ENCODE peak calls at places on chromosomes 16 and 17, in nine cellular contexts. One of them, this sample, is unnamed. For H3K4me1, the result is how much of the 10 kb centered on the place peaks cover.

GRCh38 chr16:19307587-19308241 is 22.2 kb downstream of the CLEC19A start:
- DNase-seq in left lung: no peak
- DNase-seq in tibial artery: no peak
- DNase-seq in psoas muscle: no peak
- DNase-seq in body of pancreas: no peak
- DNase-seq in heart left ventricle: no peak
- DNase-seq in IMR-90: no peak
- DNase-seq in colonic mucosa: no peak
- DNase-seq in adrenal gland: no peak
- DNase-seq in this sample: no peak

GRCh38 chr17:18963126-18964017 is 11.4 kb downstream of the SLC5A10 start:
- DNase-seq in left lung: peak
- DNase-seq in tibial artery: peak
- DNase-seq in psoas muscle: no peak
- DNase-seq in body of pancreas: no peak
- DNase-seq in heart left ventricle: peak
- DNase-seq in IMR-90: peak
- DNase-seq in colonic mucosa: peak
- DNase-seq in adrenal gland: no peak
- DNase-seq in this sample: no peak

GRCh38 chr17:4706121-4706520 is 2.2 kb upstream of the PELP1 start:
- DNase-seq in left lung: no peak
- DNase-seq in tibial artery: no peak
- DNase-seq in psoas muscle: no peak
- DNase-seq in body of pancreas: no peak
- DNase-seq in heart left ventricle: no peak
- DNase-seq in IMR-90: peak
- DNase-seq in colonic mucosa: no peak
- DNase-seq in adrenal gland: no peak
- DNase-seq in this sample: no peak

GRCh38 chr16:88570691-88571092 is 489 bp downstream of the ZC3H18 start:
- DNase-seq in left lung: no peak
- DNase-seq in tibial artery: no peak
- DNase-seq in psoas muscle: no peak
- DNase-seq in body of pancreas: peak
- DNase-seq in heart left ventricle: peak
- DNase-seq in IMR-90: no peak
- DNase-seq in colonic mucosa: peak
- DNase-seq in adrenal gland: no peak
- DNase-seq in this sample: no peak

GRCh38 chr17:42394838-42395237 is 6.6 kb upstream of the STAT3 start:
- DNase-seq in left lung: no peak
- DNase-seq in tibial artery: no peak
- DNase-seq in psoas muscle: no peak
- DNase-seq in body of pancreas: no peak
- DNase-seq in heart left ventricle: no peak
- DNase-seq in IMR-90: no peak
- DNase-seq in colonic mucosa: no peak
- DNase-seq in adrenal gland: no peak
- DNase-seq in this sample: no peak

GRCh38 chr17:28272166-28272565 is 46.8 kb upstream of the TMEM97 start:
- DNase-seq in left lung: no peak
- DNase-seq in tibial artery: no peak
- DNase-seq in psoas muscle: no peak
- DNase-seq in body of pancreas: no peak
- DNase-seq in heart left ventricle: no peak
- DNase-seq in IMR-90: peak
- DNase-seq in colonic mucosa: no peak
- DNase-seq in adrenal gland: no peak
- DNase-seq in this sample: no peak

GRCh38 chr17:68182940-68183551 is 64.8 kb upstream of the AMZ2 start:
- DNase-seq in left lung: no peak
- DNase-seq in tibial artery: no peak
- DNase-seq in psoas muscle: no peak
- DNase-seq in body of pancreas: no peak
- DNase-seq in heart left ventricle: no peak
- DNase-seq in IMR-90: no peak
- DNase-seq in colonic mucosa: no peak
- DNase-seq in adrenal gland: no peak
- DNase-seq in this sample: no peak

GRCh38 chr17:73311781-73312641 is at the start of gene CDC42EP4:
- DNase-seq in left lung: peak
- DNase-seq in tibial artery: peak
- DNase-seq in psoas muscle: peak
- DNase-seq in body of pancreas: peak
- DNase-seq in heart left ventricle: peak
- DNase-seq in IMR-90: peak
- DNase-seq in colonic mucosa: peak
- DNase-seq in adrenal gland: peak
- DNase-seq in this sample: peak

GRCh38 chr17:14458724-14459123 is 157.8 kb downstream of the HS3ST3B1 start:
- DNase-seq in left lung: no peak
- DNase-seq in tibial artery: no peak
- DNase-seq in psoas muscle: no peak
- DNase-seq in body of pancreas: no peak
- DNase-seq in heart left ventricle: no peak
- DNase-seq in IMR-90: no peak
- DNase-seq in colonic mucosa: no peak
- DNase-seq in adrenal gland: no peak
- DNase-seq in this sample: no peak
- H3K4me1 ChIP-seq in left lung: under half
- H3K4me1 ChIP-seq in tibial artery: under half
- H3K4me1 ChIP-seq in psoas muscle: under half
- H3K4me1 ChIP-seq in body of pancreas: under half
- H3K4me1 ChIP-seq in heart left ventricle: under half
- H3K4me1 ChIP-seq in IMR-90: under half
- H3K4me1 ChIP-seq in colonic mucosa: under half
- H3K4me1 ChIP-seq in adrenal gland: under half
- H3K4me1 ChIP-seq in this sample: under half

GRCh38 chr16:69396187-69397061 is 10.6 kb upstream of the TERF2 start:
- DNase-seq in left lung: no peak
- DNase-seq in tibial artery: peak
- DNase-seq in psoas muscle: peak
- DNase-seq in body of pancreas: peak
- DNase-seq in heart left ventricle: no peak
- DNase-seq in IMR-90: peak
- DNase-seq in colonic mucosa: peak
- DNase-seq in adrenal gland: peak
- DNase-seq in this sample: peak
- H3K4me3 ChIP-seq in left lung: no peak
- H3K4me3 ChIP-seq in tibial artery: no peak
- H3K4me3 ChIP-seq in psoas muscle: peak
- H3K4me3 ChIP-seq in body of pancreas: no peak
- H3K4me3 ChIP-seq in heart left ventricle: no peak
- H3K4me3 ChIP-seq in IMR-90: peak
- H3K4me3 ChIP-seq in colonic mucosa: no peak
- H3K4me3 ChIP-seq in adrenal gland: no peak
- H3K4me3 ChIP-seq in this sample: no peak

DNA sequence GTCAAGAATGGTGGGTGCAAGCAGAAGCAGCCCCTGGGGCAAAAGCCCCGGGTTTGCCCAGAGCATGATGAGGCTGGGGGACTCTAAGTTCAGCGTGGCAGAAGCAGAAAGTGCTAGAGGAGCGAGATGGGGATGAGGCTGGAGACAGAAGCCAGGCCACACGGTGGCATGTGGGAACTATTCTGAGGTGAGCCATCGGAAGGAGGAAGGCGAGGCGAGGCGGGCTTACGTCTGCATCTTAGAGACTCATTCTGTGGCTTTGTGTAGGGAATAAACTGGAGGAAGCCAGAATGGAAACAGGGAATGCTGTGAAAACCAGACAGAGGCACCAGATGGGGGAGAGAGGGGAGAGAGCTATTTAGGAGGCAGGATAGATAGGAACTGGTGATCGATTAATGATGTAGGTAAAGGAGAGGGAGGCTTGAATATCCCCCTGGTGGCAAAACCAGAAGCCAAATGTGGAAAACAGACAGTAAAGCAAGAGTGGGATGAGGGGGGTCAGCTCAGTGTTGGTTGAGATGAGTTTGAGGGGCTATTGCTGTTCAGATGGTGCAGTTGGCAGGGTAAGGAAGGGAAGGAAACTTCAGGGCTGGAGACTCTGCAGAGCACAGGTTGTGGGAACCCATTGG is 3.1 kb upstream of the TNFSF13 start:
- DNase-seq in left lung: no peak
- DNase-seq in tibial artery: no peak
- DNase-seq in psoas muscle: no peak
- DNase-seq in body of pancreas: no peak
- DNase-seq in heart left ventricle: no peak
- DNase-seq in IMR-90: no peak
- DNase-seq in colonic mucosa: peak
- DNase-seq in adrenal gland: no peak
- DNase-seq in this sample: no peak
- TF ChIP-seq CTCF in left lung: no peak
- TF ChIP-seq CTCF in tibial artery: no peak
- TF ChIP-seq CTCF in psoas muscle: no peak
- TF ChIP-seq CTCF in body of pancreas: no peak
- TF ChIP-seq CTCF in heart left ventricle: no peak
- TF ChIP-seq CTCF in IMR-90: peak
- TF ChIP-seq CTCF in colonic mucosa: no peak
- TF ChIP-seq CTCF in adrenal gland: no peak
- TF ChIP-seq CTCF in this sample: no peak

GRCh38 chr17:61205931-61206330 is 193.7 kb upstream of the TBX2 start:
- DNase-seq in left lung: no peak
- DNase-seq in tibial artery: no peak
- DNase-seq in psoas muscle: no peak
- DNase-seq in body of pancreas: no peak
- DNase-seq in heart left ventricle: no peak
- DNase-seq in IMR-90: peak
- DNase-seq in colonic mucosa: no peak
- DNase-seq in adrenal gland: no peak
- DNase-seq in this sample: no peak

GRCh38 chr17:61205406-61205805 is 194.2 kb upstream of the TBX2 start:
- DNase-seq in left lung: no peak
- DNase-seq in tibial artery: no peak
- DNase-seq in psoas muscle: no peak
- DNase-seq in body of pancreas: no peak
- DNase-seq in heart left ventricle: no peak
- DNase-seq in IMR-90: no peak
- DNase-seq in colonic mucosa: no peak
- DNase-seq in adrenal gland: no peak
- DNase-seq in this sample: no peak

GRCh38 chr17:61209099-61209439 is 190.6 kb upstream of the TBX2 start:
- DNase-seq in left lung: no peak
- DNase-seq in tibial artery: no peak
- DNase-seq in psoas muscle: no peak
- DNase-seq in body of pancreas: no peak
- DNase-seq in heart left ventricle: no peak
- DNase-seq in IMR-90: no peak
- DNase-seq in colonic mucosa: no peak
- DNase-seq in adrenal gland: no peak
- DNase-seq in this sample: no peak

GRCh38 chr17:61208301-61209098 is 191.1 kb upstream of the TBX2 start:
- DNase-seq in left lung: no peak
- DNase-seq in tibial artery: no peak
- DNase-seq in psoas muscle: no peak
- DNase-seq in body of pancreas: no peak
- DNase-seq in heart left ventricle: no peak
- DNase-seq in IMR-90: peak
- DNase-seq in colonic mucosa: no peak
- DNase-seq in adrenal gland: no peak
- DNase-seq in this sample: no peak

GRCh38 chr17:61206922-61207321 is 192.7 kb upstream of the TBX2 start:
- DNase-seq in left lung: no peak
- DNase-seq in tibial artery: no peak
- DNase-seq in psoas muscle: no peak
- DNase-seq in body of pancreas: no peak
- DNase-seq in heart left ventricle: no peak
- DNase-seq in IMR-90: no peak
- DNase-seq in colonic mucosa: no peak
- DNase-seq in adrenal gland: no peak
- DNase-seq in this sample: no peak
- H3K4me1 ChIP-seq in left lung: under half
- H3K4me1 ChIP-seq in tibial artery: under half
- H3K4me1 ChIP-seq in psoas muscle: under half
- H3K4me1 ChIP-seq in body of pancreas: under half
- H3K4me1 ChIP-seq in heart left ventricle: under half
- H3K4me1 ChIP-seq in IMR-90: under half
- H3K4me1 ChIP-seq in colonic mucosa: under half
- H3K4me1 ChIP-seq in adrenal gland: under half
- H3K4me1 ChIP-seq in this sample: under half

DNA sequence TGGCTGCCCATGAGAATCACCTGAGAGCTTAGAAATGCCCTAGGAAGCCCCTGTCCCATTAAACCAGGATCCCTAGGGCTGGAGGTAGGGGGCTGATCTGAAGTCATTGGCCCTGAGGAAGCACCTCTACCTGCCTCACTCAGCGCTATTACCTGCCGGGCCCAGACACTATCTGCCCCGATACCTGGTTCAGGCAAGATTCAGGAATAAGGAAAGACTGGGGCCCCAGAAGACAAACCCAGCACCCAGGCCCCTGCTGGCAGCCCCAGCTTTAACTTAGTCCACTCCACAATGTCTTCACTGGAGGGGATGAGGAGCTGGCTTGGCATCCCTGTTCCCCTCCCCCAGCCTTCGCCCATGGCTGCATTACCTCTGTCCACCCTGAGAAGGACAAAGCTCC is 126.3 kb downstream of the GAS7 start:
- DNase-seq in left lung: no peak
- DNase-seq in tibial artery: no peak
- DNase-seq in psoas muscle: no peak
- DNase-seq in body of pancreas: no peak
- DNase-seq in heart left ventricle: no peak
- DNase-seq in IMR-90: no peak
- DNase-seq in colonic mucosa: no peak
- DNase-seq in adrenal gland: no peak
- DNase-seq in this sample: no peak
- H3K4me3 ChIP-seq in left lung: no peak
- H3K4me3 ChIP-seq in tibial artery: no peak
- H3K4me3 ChIP-seq in psoas muscle: no peak
- H3K4me3 ChIP-seq in body of pancreas: no peak
- H3K4me3 ChIP-seq in heart left ventricle: no peak
- H3K4me3 ChIP-seq in IMR-90: no peak
- H3K4me3 ChIP-seq in colonic mucosa: no peak
- H3K4me3 ChIP-seq in adrenal gland: no peak
- H3K4me3 ChIP-seq in this sample: no peak

This sample was measured in BE2C.